ENCODE peak calls at places on chromosomes 4 and X, in five cellular contexts. T is thyroid gland, Q is AG10803, O is HFF-Myc, U is sigmoid colon. X is an unnamed sample.

GRCh38 chr4:79402452-79402851 is 5.6 kb downstream of the GK2 start:
- DNase-seq in T (no peak), Q (no peak), O (no peak), U (no peak), X (no peak)

GRCh38 chr4:95095352-95095974 is 337.7 kb downstream of the BMPR1B start:
- DNase-seq in T (no peak), Q (peak; percentile 66), O (no peak), U (no peak), X (no peak)

GRCh38 chr4:107900067-107900466 is 31.3 kb upstream of the CYP2U1 start:
- DNase-seq in T (no peak), Q (no peak), O (no peak), U (no peak), X (no peak)

GRCh38 chr4:150021483-150021882 is 56.8 kb upstream of the DCLK2 start:
- DNase-seq in T (no peak), Q (peak; percentile 72), O (no peak), U (no peak), X (no peak)

GRCh38 chr4:169286562-169287301 is 16.0 kb upstream of the SH3RF1 start:
- DNase-seq in T (no peak), Q (peak; percentile 43), O (no peak), U (no peak), X (no peak)

GRCh38 chrX:20500171-20500865 is 233.6 kb upstream of the RPS6KA3 start:
- DNase-seq in T (no peak), Q (no peak), O (no peak), U (no peak), X (no peak)

GRCh38 chr4:141599853-141600252 is 36.5 kb upstream of the IL15 start:
- DNase-seq in T (no peak), Q (peak; percentile 21), O (peak; percentile 33), U (no peak), X (no peak)

GRCh38 chr4:4990857-4991540 is 28.3 kb downstream of the CYTL1 start:
- DNase-seq in T (peak; percentile 30), Q (peak; percentile 93), O (peak; percentile 40), U (peak; percentile 95), X (peak; percentile 90)

GRCh38 chr4:183249854-183250253 is 70.2 kb downstream of the CLDN22 start:
- DNase-seq in T (peak; percentile 49), Q (peak; percentile 53), O (peak; percentile 14), U (no peak), X (no peak)

GRCh38 chr4:85968945-85969830 is 390.7 kb downstream of the MAPK10 start:
- DNase-seq in T (no peak), Q (peak; percentile 67), O (peak; percentile 27), U (no peak), X (no peak)

GRCh38 chrX:21745756-21746155 is 12.2 kb downstream of the SMPX start:
- DNase-seq in T (peak; percentile 50), Q (peak; percentile 23), O (no peak), U (no peak), X (no peak)

GRCh38 chr4:31667701-31668100 is 947.5 kb downstream of the PCDH7 start:
- DNase-seq in T (no peak), Q (no peak), O (no peak), U (no peak), X (no peak)

GRCh38 chr4:666436-666810 is 7.7 kb downstream of the ATP5ME start:
- DNase-seq in T (no peak), Q (no peak), O (no peak), U (peak; percentile 62), X (no peak)

GRCh38 chr4:2441393-2442174 is 22.8 kb downstream of the CFAP99 start:
- DNase-seq in T (peak; percentile 52), Q (peak; percentile 38), O (peak; percentile 20), U (no peak), X (no peak)

GRCh38 chr4:67533112-67533511 is 12.2 kb downstream of the CENPC start:
- DNase-seq in T (no peak), Q (no peak), O (no peak), U (no peak), X (no peak)

GRCh38 chr4:67535280-67535840 is 9.9 kb downstream of the CENPC start:
- DNase-seq in T (no peak), Q (no peak), O (no peak), U (no peak), X (no peak)

DNA sequence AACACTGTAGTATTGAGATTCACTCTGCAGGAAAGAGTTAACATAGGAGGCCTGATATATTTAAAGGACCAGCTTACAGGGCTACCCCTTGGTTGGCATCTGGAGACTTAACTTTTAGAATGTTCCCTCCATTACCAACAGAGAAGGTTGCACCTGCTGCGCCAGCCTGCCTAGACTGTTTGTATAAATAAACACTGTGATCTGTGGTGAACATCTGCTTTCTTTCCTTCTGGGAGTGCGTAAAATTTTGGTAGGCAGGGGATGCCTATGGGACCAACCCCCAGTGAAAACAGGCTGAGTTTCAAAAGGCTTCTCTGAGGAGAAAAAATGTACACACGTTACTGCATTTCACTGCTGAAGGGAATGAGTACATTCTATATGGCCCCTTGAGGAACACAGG is 14.0 kb downstream of the CENPC start:
- DNase-seq in T (no peak), Q (no peak), O (no peak), U (no peak), X (no peak)
- TF ChIP-seq CTCF in T (no peak), Q (no peak), O (no peak), U (no peak), X (no peak)

GRCh38 chrX:87661761-87662160 is 144.2 kb downstream of the KLHL4 start:
- DNase-seq in T (no peak), Q (no peak), O (no peak), U (no peak), X (no peak)

GRCh38 chrX:87663421-87663820 is 145.8 kb downstream of the KLHL4 start:
- DNase-seq in T (no peak), Q (no peak), O (no peak), U (no peak), X (no peak)

GRCh38 chrX:87664381-87664780 is 146.8 kb downstream of the KLHL4 start:
- DNase-seq in T (no peak), Q (no peak), O (no peak), U (no peak), X (no peak)
- TF ChIP-seq CTCF in T (no peak), Q (no peak), O (no peak), U (peak; percentile 18), X (peak; percentile 24)

GRCh38 chr4:73922766-73923630 is 53.8 kb downstream of the CXCL1 start:
- DNase-seq in T (no peak), Q (peak; percentile 58), O (no peak), U (no peak), X (no peak)
- TF ChIP-seq CTCF in T (no peak), Q (peak; percentile 68), O (peak; percentile 27), U (no peak), X (peak; percentile 49)

GRCh38 chr4:48939785-48940184 is 33.2 kb upstream of the OCIAD2 start:
- DNase-seq in T (peak; percentile 51), Q (peak; percentile 71), O (peak; percentile 71), U (no peak), X (no peak)

GRCh38 chr4:48944659-48945290 is 38.2 kb upstream of the OCIAD2 start:
- DNase-seq in T (no peak), Q (no peak), O (no peak), U (no peak), X (no peak)

GRCh38 chr4:48945981-48946380 is 39.4 kb upstream of the OCIAD2 start:
- DNase-seq in T (no peak), Q (no peak), O (no peak), U (no peak), X (no peak)

GRCh38 chr4:48944252-48944651 is 37.7 kb upstream of the OCIAD2 start:
- DNase-seq in T (peak; percentile 77), Q (no peak), O (no peak), U (no peak), X (no peak)

DNA sequence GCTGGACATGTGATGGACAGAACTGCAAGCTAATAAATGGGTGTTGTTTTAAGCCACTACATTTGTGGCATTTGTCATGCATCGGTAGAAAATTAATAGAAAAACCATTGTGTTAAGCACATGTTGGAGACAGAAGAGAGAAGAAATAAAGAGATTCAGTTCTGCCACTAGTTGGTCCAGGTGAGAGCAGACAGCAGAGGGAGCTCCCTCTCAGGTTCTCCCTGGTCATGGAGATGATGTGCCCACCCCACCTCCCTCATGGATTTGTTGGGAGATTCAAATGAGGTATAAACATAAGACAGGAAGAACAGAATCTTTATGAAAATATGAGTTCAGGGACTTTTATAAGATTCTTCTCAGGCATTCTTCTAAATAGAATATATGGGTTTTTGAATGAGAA is 36.8 kb upstream of the OCIAD2 start:
- DNase-seq in T (peak; percentile 68), Q (no peak), O (no peak), U (no peak), X (no peak)
- TF ChIP-seq CTCF in T (peak; percentile 61), Q (no peak), O (peak; percentile 23), U (no peak), X (no peak)

DNA sequence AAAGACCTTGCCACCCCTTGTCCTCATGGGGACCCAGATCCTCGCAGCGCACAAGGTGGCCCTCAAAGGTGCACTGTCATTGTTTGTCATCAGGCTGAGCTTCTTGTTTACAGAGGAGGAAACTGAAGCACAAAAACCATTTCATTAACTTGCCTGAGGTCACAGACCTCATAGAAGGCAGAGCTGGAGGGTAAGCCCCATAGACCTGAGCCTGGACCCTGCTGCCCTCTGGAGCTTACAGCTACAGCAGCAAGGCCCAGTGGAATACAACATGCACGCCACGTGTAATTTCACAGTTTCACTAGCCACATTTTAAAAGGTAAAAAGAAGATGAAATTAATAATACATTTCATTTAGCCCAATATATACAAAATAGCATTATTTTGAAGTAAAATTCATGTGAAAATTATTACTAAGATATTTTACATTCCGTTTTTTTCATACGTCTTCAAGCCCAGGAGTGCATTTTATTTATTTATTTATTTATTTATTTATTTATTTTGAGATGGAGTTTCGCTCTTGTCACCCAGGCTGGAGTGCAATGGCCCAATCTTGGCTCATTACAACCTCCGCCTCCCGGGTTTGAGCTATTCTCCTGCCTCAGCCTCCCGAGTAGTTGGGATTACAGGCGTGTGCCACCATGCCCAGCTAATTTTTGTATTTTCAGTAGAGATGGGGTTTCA is 8.8 kb downstream of the JAKMIP1 start:
- DNase-seq in T (no peak), Q (no peak), O (no peak), U (peak; percentile 30), X (no peak)
- TF ChIP-seq CTCF in T (no peak), Q (no peak), O (no peak), U (no peak), X (no peak)

GRCh38 chrX:72479324-72480274 is 93.0 kb downstream of the HDAC8 start:
- DNase-seq in T (no peak), Q (no peak), O (no peak), U (no peak), X (no peak)

GRCh38 chrX:72478853-72479252 is 93.8 kb downstream of the HDAC8 start:
- DNase-seq in T (no peak), Q (no peak), O (no peak), U (no peak), X (no peak)

GRCh38 chrX:72478351-72478750 is 94.3 kb downstream of the HDAC8 start:
- DNase-seq in T (no peak), Q (no peak), O (no peak), U (no peak), X (no peak)

GRCh38 chrX:72475952-72476668 is 96.5 kb downstream of the HDAC8 start:
- DNase-seq in T (no peak), Q (no peak), O (no peak), U (no peak), X (no peak)

DNA sequence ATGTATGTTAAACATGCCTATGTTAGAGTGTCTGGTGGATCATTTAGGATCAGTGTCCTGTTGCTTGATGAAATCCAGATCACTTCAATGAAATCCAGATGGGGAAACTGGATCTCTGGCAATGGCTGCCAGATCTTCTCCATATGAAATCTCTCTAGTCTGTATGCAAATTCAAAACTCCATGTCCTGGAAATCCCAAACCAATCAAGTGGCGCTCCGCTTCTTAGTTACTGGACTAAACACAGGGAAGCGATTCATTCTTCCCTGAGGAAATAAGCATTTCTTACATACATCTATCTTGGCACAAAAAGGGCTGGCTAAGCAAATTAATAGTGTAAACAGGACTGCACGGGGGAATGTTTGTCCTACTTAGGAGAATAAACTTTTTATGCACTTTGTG is 94.9 kb downstream of the HDAC8 start:
- DNase-seq in T (no peak), Q (peak; percentile 4), O (peak; percentile 32), U (no peak), X (no peak)
- TF ChIP-seq CTCF in T (no peak), Q (no peak), O (no peak), U (no peak), X (no peak)